ENCODE peak calls at places on chromosomes 6 and 20, in five cellular contexts. P is left ventricle myocardium inferior, G is dermis blood vessel endothelial cell, U is NCI-H1092 treated with DMSO at 0.1 percent for 48 hours, B is right cardiac atrium. X is an unnamed sample.

GRCh38 chr6:39752835-39753744 is 27.9 kb upstream of the KIF6 start:
- DNase-seq in P (no peak), G (no peak), U (no peak), B (no peak), X (no peak)

GRCh38 chr20:53216478-53216855 is 244.3 kb downstream of the TSHZ2 start:
- DNase-seq in U (no peak), G (no peak), P (no peak), B (no peak), X (no peak)

GRCh38 chr6:218153-219018 is 73.9 kb upstream of the DUSP22 start:
- DNase-seq in G (no peak), P (no peak), B (no peak), U (no peak), X (no peak)

GRCh38 chr6:150006961-150007464 is 18.3 kb downstream of the RAET1L start:
- DNase-seq in G (peak), B (no peak), P (no peak), U (no peak), X (no peak)

GRCh38 chr6:91055959-91056358 is 469.1 kb upstream of the MAP3K7 start:
- DNase-seq in B (no peak), U (no peak), P (no peak), G (no peak), X (no peak)

GRCh38 chr6:10655508-10656055 is 38.8 kb downstream of the C6orf52 start:
- DNase-seq in P (no peak), U (no peak), G (no peak), B (no peak), X (no peak)

GRCh38 chr6:26361544-26361943 is 3.5 kb upstream of the BTN3A2 start:
- DNase-seq in P (no peak), B (no peak), G (no peak), U (no peak), X (no peak)

GRCh38 chr6:2952557-2953095 is 18.7 kb downstream of the SERPINB6 start:
- DNase-seq in P (peak), U (peak), B (peak), G (peak), X (no peak)

GRCh38 chr6:75932067-75932466 is 140.4 kb downstream of the IMPG1 start:
- DNase-seq in B (peak), G (peak), U (peak), P (peak), X (no peak)

GRCh38 chr20:18388860-18389259 is 78.0 kb downstream of the DZANK1 start:
- DNase-seq in G (peak), U (no peak), P (no peak), B (no peak), X (no peak)

GRCh38 chr6:81486234-81486633 is 266.2 kb downstream of the TENT5A start:
- DNase-seq in B (no peak), P (no peak), G (no peak), U (no peak), X (no peak)

GRCh38 chr6:72505446-72505845 is 116.4 kb upstream of the KCNQ5 start:
- DNase-seq in G (no peak), P (no peak), U (no peak), B (no peak), X (no peak)

GRCh38 chr6:44742828-44743372 is 355.4 kb downstream of the CDC5L start:
- DNase-seq in U (no peak), B (no peak), P (no peak), G (no peak), X (no peak)

GRCh38 chr6:151452750-151453427 is 963 bp upstream of the RMND1 start:
- DNase-seq in U (peak), P (peak), B (peak), G (peak), X (no peak)

GRCh38 chr20:50317116-50317515 is 126.5 kb downstream of the CEBPB start:
- DNase-seq in B (no peak), U (no peak), G (no peak), P (no peak), X (no peak)

GRCh38 chr6:29968130-29968529 is 25.8 kb downstream of the HLA-A start:
- DNase-seq in B (no peak), G (peak), U (no peak), P (no peak), X (no peak)

GRCh38 chr20:63413963-63414684 is 53.0 kb upstream of the CHRNA4 start:
- DNase-seq in P (no peak), G (no peak), U (no peak), B (no peak), X (no peak)

GRCh38 chr6:149895702-149896310 is 2.1 kb downstream of the RAET1E start:
- DNase-seq in U (peak), G (peak), P (peak), B (peak), X (peak)